ENCODE peak calls at places on chromosome 19, in six cellular contexts. One of them, this sample, is unnamed.

GRCh38 chr19:41702208-41702651 is 6.2 kb upstream of the CEACAM5 start:
- DNase-seq in lower lobe of right lung: no peak
- DNase-seq in IMR-90: peak; percentile 33
- DNase-seq in RWPE2: no peak
- DNase-seq in BE2C: no peak
- DNase-seq in CD4-positive, alpha-beta memory T cell: no peak
- DNase-seq in this sample: no peak

GRCh38 chr19:10760268-10760944 is 42.5 kb downstream of the DNM2 start:
- DNase-seq in lower lobe of right lung: no peak
- DNase-seq in IMR-90: no peak
- DNase-seq in RWPE2: no peak
- DNase-seq in BE2C: peak; percentile 85
- DNase-seq in CD4-positive, alpha-beta memory T cell: no peak
- DNase-seq in this sample: peak; percentile 67

GRCh38 chr19:33628921-33629825 is 7.4 kb downstream of the CHST8 start:
- DNase-seq in lower lobe of right lung: no peak
- DNase-seq in IMR-90: no peak
- DNase-seq in RWPE2: no peak
- DNase-seq in BE2C: no peak
- DNase-seq in CD4-positive, alpha-beta memory T cell: no peak
- DNase-seq in this sample: no peak

GRCh38 chr19:13840751-13841338 is 36.1 kb upstream of the NANOS3 start:
- DNase-seq in lower lobe of right lung: no peak
- DNase-seq in IMR-90: no peak
- DNase-seq in RWPE2: no peak
- DNase-seq in BE2C: no peak
- DNase-seq in CD4-positive, alpha-beta memory T cell: no peak
- DNase-seq in this sample: no peak

GRCh38 chr19:29836409-29836825 is 24.6 kb downstream of the CCNE1 start:
- DNase-seq in lower lobe of right lung: no peak
- DNase-seq in IMR-90: no peak
- DNase-seq in RWPE2: no peak
- DNase-seq in BE2C: no peak
- DNase-seq in CD4-positive, alpha-beta memory T cell: no peak
- DNase-seq in this sample: no peak

GRCh38 chr19:29076963-29077362 is 136.0 kb downstream of the UQCRFS1 start:
- DNase-seq in lower lobe of right lung: no peak
- DNase-seq in IMR-90: no peak
- DNase-seq in RWPE2: no peak
- DNase-seq in BE2C: no peak
- DNase-seq in CD4-positive, alpha-beta memory T cell: no peak
- DNase-seq in this sample: no peak

GRCh38 chr19:5706876-5707573 is 12.9 kb downstream of the LONP1 start:
- DNase-seq in lower lobe of right lung: no peak
- DNase-seq in IMR-90: no peak
- DNase-seq in RWPE2: no peak
- DNase-seq in BE2C: no peak
- DNase-seq in CD4-positive, alpha-beta memory T cell: no peak
- DNase-seq in this sample: no peak

GRCh38 chr19:15623711-15624318 is 8.8 kb downstream of the CYP4F8 start:
- DNase-seq in lower lobe of right lung: no peak
- DNase-seq in IMR-90: no peak
- DNase-seq in RWPE2: no peak
- DNase-seq in BE2C: no peak
- DNase-seq in CD4-positive, alpha-beta memory T cell: peak; percentile 10
- DNase-seq in this sample: no peak

GRCh38 chr19:49362926-49363264 is 679 bp upstream of the TEAD2 start:
- DNase-seq in lower lobe of right lung: no peak
- DNase-seq in IMR-90: peak; percentile 45
- DNase-seq in RWPE2: no peak
- DNase-seq in BE2C: no peak
- DNase-seq in CD4-positive, alpha-beta memory T cell: peak; percentile 24
- DNase-seq in this sample: no peak

GRCh38 chr19:839146-839872 is 1.5 kb upstream of the PRTN3 start:
- DNase-seq in lower lobe of right lung: no peak
- DNase-seq in IMR-90: no peak
- DNase-seq in RWPE2: no peak
- DNase-seq in BE2C: no peak
- DNase-seq in CD4-positive, alpha-beta memory T cell: no peak
- DNase-seq in this sample: no peak

GRCh38 chr19:35719402-35720162 is 1.8 kb downstream of the KMT2B start:
- DNase-seq in lower lobe of right lung: no peak
- DNase-seq in IMR-90: no peak
- DNase-seq in RWPE2: peak; percentile 66
- DNase-seq in BE2C: no peak
- DNase-seq in CD4-positive, alpha-beta memory T cell: no peak
- DNase-seq in this sample: no peak

GRCh38 chr19:39733841-39734240 is 4.0 kb downstream of the CLC start:
- DNase-seq in lower lobe of right lung: no peak
- DNase-seq in IMR-90: no peak
- DNase-seq in RWPE2: no peak
- DNase-seq in BE2C: no peak
- DNase-seq in CD4-positive, alpha-beta memory T cell: no peak
- DNase-seq in this sample: no peak

DNA sequence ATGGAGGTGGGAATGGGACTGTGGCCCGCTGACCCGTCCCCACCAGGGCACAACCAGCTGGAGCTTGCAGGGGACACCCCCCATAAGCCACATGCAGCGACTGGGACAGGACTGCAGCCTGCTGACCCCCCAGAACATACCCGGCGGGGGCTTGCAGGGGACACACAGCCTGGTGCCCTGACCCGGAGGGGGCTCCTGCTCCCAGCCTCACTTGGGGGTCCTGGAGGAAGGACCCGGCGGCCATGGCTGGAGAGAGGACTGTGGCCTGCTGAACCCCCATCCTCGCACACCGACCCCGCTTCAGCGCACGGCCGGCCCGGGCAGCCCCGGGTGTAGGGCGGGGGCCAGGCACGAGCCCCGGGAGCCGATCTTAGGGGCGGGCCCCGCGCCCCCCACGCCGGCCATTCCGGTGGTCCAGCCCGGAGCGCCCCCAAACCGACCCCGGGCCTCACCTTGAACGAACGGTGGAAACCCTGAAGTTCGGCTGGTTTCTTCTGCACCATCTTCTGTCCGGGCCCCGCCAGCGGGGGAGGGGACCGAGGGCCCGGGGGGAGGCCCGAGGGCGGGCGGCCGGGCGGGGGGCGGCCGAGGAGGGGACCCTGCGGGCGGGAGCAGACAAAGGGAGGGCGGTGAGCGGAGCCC is 574 bp downstream of the MKNK2 start:
- DNase-seq in lower lobe of right lung: no peak
- DNase-seq in IMR-90: no peak
- DNase-seq in RWPE2: no peak
- DNase-seq in BE2C: no peak
- DNase-seq in CD4-positive, alpha-beta memory T cell: no peak
- DNase-seq in this sample: no peak
- H3K4me1 ChIP-seq in lower lobe of right lung: peaks cover 75% of the 10 kb centered on the region
- H3K4me1 ChIP-seq in IMR-90: peaks cover 23% of the 10 kb centered on the region
- H3K4me1 ChIP-seq in RWPE2: peaks cover 46% of the 10 kb centered on the region
- H3K4me1 ChIP-seq in BE2C: peaks cover 7% of the 10 kb centered on the region
- H3K4me1 ChIP-seq in CD4-positive, alpha-beta memory T cell: peaks cover 61% of the 10 kb centered on the region
- H3K4me1 ChIP-seq in this sample: peaks cover 66% of the 10 kb centered on the region

GRCh38 chr19:1852729-1853128 is 4.4 kb upstream of the REXO1 start:
- DNase-seq in lower lobe of right lung: no peak
- DNase-seq in IMR-90: no peak
- DNase-seq in RWPE2: no peak
- DNase-seq in BE2C: no peak
- DNase-seq in CD4-positive, alpha-beta memory T cell: no peak
- DNase-seq in this sample: no peak
- H3K4me1 ChIP-seq in lower lobe of right lung: peaks cover 57% of the 10 kb centered on the region
- H3K4me1 ChIP-seq in IMR-90: peaks cover 33% of the 10 kb centered on the region
- H3K4me1 ChIP-seq in RWPE2: peaks cover 18% of the 10 kb centered on the region
- H3K4me1 ChIP-seq in BE2C: peaks cover 31% of the 10 kb centered on the region
- H3K4me1 ChIP-seq in CD4-positive, alpha-beta memory T cell: peaks cover 70% of the 10 kb centered on the region
- H3K4me1 ChIP-seq in this sample: peaks cover 69% of the 10 kb centered on the region

GRCh38 chr19:38676878-38677646 is 29.6 kb downstream of the ACTN4 start:
- DNase-seq in lower lobe of right lung: no peak
- DNase-seq in IMR-90: no peak
- DNase-seq in RWPE2: no peak
- DNase-seq in BE2C: no peak
- DNase-seq in CD4-positive, alpha-beta memory T cell: no peak
- DNase-seq in this sample: no peak

GRCh38 chr19:38679839-38680238 is 32.4 kb downstream of the ACTN4 start:
- DNase-seq in lower lobe of right lung: no peak
- DNase-seq in IMR-90: peak; percentile 63
- DNase-seq in RWPE2: no peak
- DNase-seq in BE2C: no peak
- DNase-seq in CD4-positive, alpha-beta memory T cell: no peak
- DNase-seq in this sample: no peak

GRCh38 chr19:38676023-38676877 is 28.8 kb downstream of the ACTN4 start:
- DNase-seq in lower lobe of right lung: no peak
- DNase-seq in IMR-90: peak; percentile 78
- DNase-seq in RWPE2: no peak
- DNase-seq in BE2C: no peak
- DNase-seq in CD4-positive, alpha-beta memory T cell: no peak
- DNase-seq in this sample: no peak

GRCh38 chr19:38678891-38679494 is 31.5 kb downstream of the ACTN4 start:
- DNase-seq in lower lobe of right lung: no peak
- DNase-seq in IMR-90: no peak
- DNase-seq in RWPE2: no peak
- DNase-seq in BE2C: no peak
- DNase-seq in CD4-positive, alpha-beta memory T cell: no peak
- DNase-seq in this sample: no peak

GRCh38 chr19:38678217-38678890 is 30.9 kb downstream of the ACTN4 start:
- DNase-seq in lower lobe of right lung: no peak
- DNase-seq in IMR-90: no peak
- DNase-seq in RWPE2: no peak
- DNase-seq in BE2C: no peak
- DNase-seq in CD4-positive, alpha-beta memory T cell: no peak
- DNase-seq in this sample: no peak
- H3K4me1 ChIP-seq in lower lobe of right lung: peaks cover 93% of the 10 kb centered on the region
- H3K4me1 ChIP-seq in IMR-90: peaks cover 57% of the 10 kb centered on the region
- H3K4me1 ChIP-seq in RWPE2: peaks cover 73% of the 10 kb centered on the region
- H3K4me1 ChIP-seq in BE2C: peaks cover 2% of the 10 kb centered on the region
- H3K4me1 ChIP-seq in CD4-positive, alpha-beta memory T cell: peaks cover 94% of the 10 kb centered on the region
- H3K4me1 ChIP-seq in this sample: peaks cover 32% of the 10 kb centered on the region

GRCh38 chr19:2274185-2274711 is 7.7 kb downstream of the PEAK3 start:
- DNase-seq in lower lobe of right lung: no peak
- DNase-seq in IMR-90: no peak
- DNase-seq in RWPE2: no peak
- DNase-seq in BE2C: no peak
- DNase-seq in CD4-positive, alpha-beta memory T cell: no peak
- DNase-seq in this sample: no peak
- H3K4me1 ChIP-seq in lower lobe of right lung: peaks cover 52% of the 10 kb centered on the region
- H3K4me1 ChIP-seq in IMR-90: peaks cover 14% of the 10 kb centered on the region
- H3K4me1 ChIP-seq in RWPE2: peaks cover 3% of the 10 kb centered on the region
- H3K4me1 ChIP-seq in BE2C: peaks cover 7% of the 10 kb centered on the region
- H3K4me1 ChIP-seq in CD4-positive, alpha-beta memory T cell: peaks cover 36% of the 10 kb centered on the region
- H3K4me1 ChIP-seq in this sample: peaks cover 34% of the 10 kb centered on the region

DNA sequence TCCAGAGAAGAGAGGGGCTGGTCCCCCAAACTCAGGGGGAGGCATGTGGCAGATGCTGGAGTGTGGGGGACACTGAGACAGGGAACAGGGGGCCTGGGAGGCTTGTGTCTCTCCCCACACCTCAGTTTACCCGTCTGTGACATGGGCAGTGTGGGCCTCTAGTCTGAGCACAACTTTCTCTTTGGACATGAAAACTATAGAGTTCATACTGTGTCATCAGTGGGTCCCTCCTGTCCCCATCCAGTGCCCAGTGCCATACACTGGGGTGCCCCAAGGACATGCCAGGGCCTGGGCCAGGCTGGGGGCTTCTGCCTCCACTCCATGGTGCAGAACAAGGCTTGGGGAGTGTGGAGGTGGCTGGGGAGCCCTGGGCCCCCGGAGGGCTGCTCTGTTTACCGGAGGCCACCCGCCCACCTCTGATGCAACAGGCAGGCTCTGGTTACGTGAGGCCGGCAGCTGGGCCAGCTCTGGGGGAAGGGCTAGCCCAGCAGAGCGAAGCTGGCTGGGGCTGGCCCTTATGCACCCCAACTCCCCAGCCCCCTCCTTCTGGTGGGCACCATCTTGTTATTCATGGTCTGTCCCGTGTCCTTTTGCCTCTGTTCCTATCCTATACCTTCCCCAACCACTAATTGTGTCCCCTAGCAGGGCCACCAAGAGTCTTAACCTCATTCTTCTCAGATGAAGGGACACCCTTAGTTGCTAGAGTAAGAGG is 1.9 kb upstream of the MEF2B start:
- DNase-seq in lower lobe of right lung: no peak
- DNase-seq in IMR-90: peak; percentile 78
- DNase-seq in RWPE2: no peak
- DNase-seq in BE2C: no peak
- DNase-seq in CD4-positive, alpha-beta memory T cell: no peak
- DNase-seq in this sample: no peak
- H3K4me1 ChIP-seq in lower lobe of right lung: peaks cover 7% of the 10 kb centered on the region
- H3K4me1 ChIP-seq in IMR-90: peaks cover 24% of the 10 kb centered on the region
- H3K4me1 ChIP-seq in RWPE2: no peaks in the 10 kb centered on the region
- H3K4me1 ChIP-seq in BE2C: no peaks in the 10 kb centered on the region
- H3K4me1 ChIP-seq in CD4-positive, alpha-beta memory T cell: peaks cover 14% of the 10 kb centered on the region
- H3K4me1 ChIP-seq in this sample: peaks cover 13% of the 10 kb centered on the region